ENCODE peak calls at places on chromosomes 12 and 14, in nine cellular contexts. One of them, this sample, is unnamed.

GRCh38 chr12:95942532-95943230 is at the start of gene CCDC38:
- DNase-seq in H9: peak
- DNase-seq in foreskin keratinocyte: peak
- DNase-seq in upper lobe of right lung: peak
- DNase-seq in uterus: peak
- DNase-seq in tibial artery: peak
- DNase-seq in brain microvascular endothelial cell: peak
- DNase-seq in A549: peak
- DNase-seq in CD8-positive, alpha-beta T cell: peak
- DNase-seq in this sample: peak

GRCh38 chr12:75774309-75775052 is 257.1 kb downstream of the PHLDA1 start:
- DNase-seq in brain microvascular endothelial cell: no peak
- DNase-seq in H9: no peak
- DNase-seq in tibial artery: no peak
- DNase-seq in upper lobe of right lung: no peak
- DNase-seq in A549: no peak
- DNase-seq in CD8-positive, alpha-beta T cell: no peak
- DNase-seq in uterus: no peak
- DNase-seq in foreskin keratinocyte: no peak
- DNase-seq in this sample: no peak

GRCh38 chr14:50619569-50620141 is 48.5 kb downstream of the SAV1 start:
- DNase-seq in A549: peak
- DNase-seq in uterus: no peak
- DNase-seq in tibial artery: no peak
- DNase-seq in H9: no peak
- DNase-seq in upper lobe of right lung: no peak
- DNase-seq in brain microvascular endothelial cell: peak
- DNase-seq in CD8-positive, alpha-beta T cell: no peak
- DNase-seq in foreskin keratinocyte: no peak
- DNase-seq in this sample: peak

GRCh38 chr14:70663707-70664179 is 22.0 kb downstream of the TTC9 start:
- DNase-seq in brain microvascular endothelial cell: no peak
- DNase-seq in foreskin keratinocyte: no peak
- DNase-seq in tibial artery: no peak
- DNase-seq in H9: no peak
- DNase-seq in CD8-positive, alpha-beta T cell: no peak
- DNase-seq in upper lobe of right lung: no peak
- DNase-seq in A549: no peak
- DNase-seq in uterus: no peak
- DNase-seq in this sample: no peak

GRCh38 chr12:106032141-106032925 is 106.4 kb downstream of the NUAK1 start:
- DNase-seq in CD8-positive, alpha-beta T cell: no peak
- DNase-seq in H9: no peak
- DNase-seq in foreskin keratinocyte: peak
- DNase-seq in A549: peak
- DNase-seq in upper lobe of right lung: no peak
- DNase-seq in uterus: no peak
- DNase-seq in tibial artery: no peak
- DNase-seq in brain microvascular endothelial cell: peak
- DNase-seq in this sample: peak

GRCh38 chr14:103123634-103124500 is 606 bp downstream of the TNFAIP2 start:
- DNase-seq in H9: peak
- DNase-seq in CD8-positive, alpha-beta T cell: no peak
- DNase-seq in upper lobe of right lung: no peak
- DNase-seq in brain microvascular endothelial cell: no peak
- DNase-seq in tibial artery: peak
- DNase-seq in A549: peak
- DNase-seq in foreskin keratinocyte: no peak
- DNase-seq in uterus: peak
- DNase-seq in this sample: no peak

GRCh38 chr12:124914392-124915248 is at the start of gene UBC:
- DNase-seq in tibial artery: peak
- DNase-seq in uterus: peak
- DNase-seq in brain microvascular endothelial cell: peak
- DNase-seq in CD8-positive, alpha-beta T cell: peak
- DNase-seq in foreskin keratinocyte: peak
- DNase-seq in upper lobe of right lung: peak
- DNase-seq in H9: peak
- DNase-seq in A549: peak
- DNase-seq in this sample: peak

GRCh38 chr12:80031229-80031628 is 68.1 kb upstream of the OTOGL start:
- DNase-seq in H9: no peak
- DNase-seq in foreskin keratinocyte: no peak
- DNase-seq in A549: no peak
- DNase-seq in upper lobe of right lung: no peak
- DNase-seq in uterus: no peak
- DNase-seq in tibial artery: no peak
- DNase-seq in CD8-positive, alpha-beta T cell: no peak
- DNase-seq in brain microvascular endothelial cell: no peak
- DNase-seq in this sample: no peak

GRCh38 chr12:98645572-98646067 is 530 bp downstream of the APAF1 start:
- DNase-seq in uterus: peak
- DNase-seq in upper lobe of right lung: no peak
- DNase-seq in H9: no peak
- DNase-seq in brain microvascular endothelial cell: no peak
- DNase-seq in foreskin keratinocyte: peak
- DNase-seq in A549: peak
- DNase-seq in tibial artery: no peak
- DNase-seq in CD8-positive, alpha-beta T cell: no peak
- DNase-seq in this sample: peak

GRCh38 chr12:95118138-95118787 is 44.8 kb upstream of the NR2C1 start:
- DNase-seq in foreskin keratinocyte: peak
- DNase-seq in CD8-positive, alpha-beta T cell: no peak
- DNase-seq in uterus: no peak
- DNase-seq in tibial artery: no peak
- DNase-seq in upper lobe of right lung: no peak
- DNase-seq in brain microvascular endothelial cell: peak
- DNase-seq in A549: peak
- DNase-seq in H9: no peak
- DNase-seq in this sample: peak

GRCh38 chr12:65232490-65233077 is 45.9 kb upstream of the MSRB3 start:
- DNase-seq in upper lobe of right lung: no peak
- DNase-seq in uterus: no peak
- DNase-seq in foreskin keratinocyte: no peak
- DNase-seq in H9: no peak
- DNase-seq in brain microvascular endothelial cell: no peak
- DNase-seq in tibial artery: no peak
- DNase-seq in A549: peak
- DNase-seq in CD8-positive, alpha-beta T cell: no peak
- DNase-seq in this sample: peak

GRCh38 chr12:31820832-31821231 is 92.0 kb upstream of the AMN1 start:
- DNase-seq in A549: no peak
- DNase-seq in upper lobe of right lung: no peak
- DNase-seq in H9: no peak
- DNase-seq in foreskin keratinocyte: no peak
- DNase-seq in uterus: no peak
- DNase-seq in tibial artery: no peak
- DNase-seq in brain microvascular endothelial cell: no peak
- DNase-seq in CD8-positive, alpha-beta T cell: no peak
- DNase-seq in this sample: no peak

GRCh38 chr12:114671664-114672476 is 12.1 kb downstream of the TBX3 start:
- DNase-seq in A549: no peak
- DNase-seq in brain microvascular endothelial cell: no peak
- DNase-seq in CD8-positive, alpha-beta T cell: no peak
- DNase-seq in H9: peak
- DNase-seq in tibial artery: no peak
- DNase-seq in uterus: peak
- DNase-seq in foreskin keratinocyte: no peak
- DNase-seq in upper lobe of right lung: no peak
- DNase-seq in this sample: no peak

DNA sequence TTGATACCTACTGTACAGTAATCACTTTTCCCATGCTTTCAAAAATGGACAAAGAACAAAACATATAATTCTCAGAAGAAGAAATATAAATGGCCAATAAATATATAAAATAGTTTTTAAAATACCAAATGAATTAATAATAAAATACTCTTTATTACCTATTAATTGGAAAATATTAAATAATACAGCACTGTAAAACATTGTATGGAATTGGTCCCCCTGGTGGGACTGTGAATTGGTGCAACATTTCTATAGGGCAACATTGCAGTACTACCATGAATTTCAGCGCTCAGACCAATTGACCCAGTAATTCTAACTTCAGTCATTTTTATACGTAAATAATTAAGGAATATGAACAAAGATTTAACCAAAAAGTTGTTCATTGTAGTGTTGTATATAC is 162.6 kb downstream of the PELI2 start:
- DNase-seq in upper lobe of right lung: no peak
- DNase-seq in H9: no peak
- DNase-seq in tibial artery: no peak
- DNase-seq in uterus: no peak
- DNase-seq in foreskin keratinocyte: no peak
- DNase-seq in brain microvascular endothelial cell: no peak
- DNase-seq in CD8-positive, alpha-beta T cell: no peak
- DNase-seq in A549: no peak
- DNase-seq in this sample: no peak
- TF ChIP-seq CTCF in upper lobe of right lung: no peak
- TF ChIP-seq CTCF in H9: peak
- TF ChIP-seq CTCF in tibial artery: no peak
- TF ChIP-seq CTCF in uterus: no peak
- TF ChIP-seq CTCF in foreskin keratinocyte: peak
- TF ChIP-seq CTCF in brain microvascular endothelial cell: peak
- TF ChIP-seq CTCF in CD8-positive, alpha-beta T cell: no peak
- TF ChIP-seq CTCF in A549: no peak
- TF ChIP-seq CTCF in this sample: no peak

GRCh38 chr12:55548756-55549155 is 646 bp upstream of the OR6C4 start:
- DNase-seq in upper lobe of right lung: no peak
- DNase-seq in A549: no peak
- DNase-seq in brain microvascular endothelial cell: no peak
- DNase-seq in H9: no peak
- DNase-seq in uterus: no peak
- DNase-seq in CD8-positive, alpha-beta T cell: no peak
- DNase-seq in tibial artery: no peak
- DNase-seq in foreskin keratinocyte: no peak
- DNase-seq in this sample: no peak
- H3K27ac ChIP-seq in upper lobe of right lung: no peak
- H3K27ac ChIP-seq in A549: no peak
- H3K27ac ChIP-seq in brain microvascular endothelial cell: no peak
- H3K27ac ChIP-seq in H9: no peak
- H3K27ac ChIP-seq in uterus: no peak
- H3K27ac ChIP-seq in CD8-positive, alpha-beta T cell: no peak
- H3K27ac ChIP-seq in tibial artery: no peak
- H3K27ac ChIP-seq in foreskin keratinocyte: no peak
- H3K27ac ChIP-seq in this sample: no peak

GRCh38 chr12:68878283-68878682 is 54.7 kb downstream of the CPM start:
- DNase-seq in A549: no peak
- DNase-seq in tibial artery: no peak
- DNase-seq in CD8-positive, alpha-beta T cell: no peak
- DNase-seq in uterus: no peak
- DNase-seq in foreskin keratinocyte: no peak
- DNase-seq in H9: no peak
- DNase-seq in upper lobe of right lung: no peak
- DNase-seq in brain microvascular endothelial cell: no peak
- DNase-seq in this sample: no peak
- TF ChIP-seq CTCF in A549: no peak
- TF ChIP-seq CTCF in tibial artery: no peak
- TF ChIP-seq CTCF in CD8-positive, alpha-beta T cell: no peak
- TF ChIP-seq CTCF in uterus: no peak
- TF ChIP-seq CTCF in foreskin keratinocyte: no peak
- TF ChIP-seq CTCF in H9: no peak
- TF ChIP-seq CTCF in upper lobe of right lung: no peak
- TF ChIP-seq CTCF in brain microvascular endothelial cell: no peak
- TF ChIP-seq CTCF in this sample: no peak

GRCh38 chr14:23544511-23545447 is 6.8 kb downstream of the ZFHX2 start:
- DNase-seq in tibial artery: no peak
- DNase-seq in foreskin keratinocyte: no peak
- DNase-seq in A549: no peak
- DNase-seq in upper lobe of right lung: no peak
- DNase-seq in brain microvascular endothelial cell: no peak
- DNase-seq in H9: peak
- DNase-seq in CD8-positive, alpha-beta T cell: no peak
- DNase-seq in uterus: no peak
- DNase-seq in this sample: no peak
- H3K27ac ChIP-seq in tibial artery: no peak
- H3K27ac ChIP-seq in foreskin keratinocyte: no peak
- H3K27ac ChIP-seq in A549: no peak
- H3K27ac ChIP-seq in upper lobe of right lung: no peak
- H3K27ac ChIP-seq in brain microvascular endothelial cell: no peak
- H3K27ac ChIP-seq in H9: peak
- H3K27ac ChIP-seq in CD8-positive, alpha-beta T cell: no peak
- H3K27ac ChIP-seq in uterus: no peak
- H3K27ac ChIP-seq in this sample: no peak

GRCh38 chr12:119835068-119835467 is 42.1 kb downstream of the CIT start:
- DNase-seq in CD8-positive, alpha-beta T cell: no peak
- DNase-seq in A549: peak
- DNase-seq in upper lobe of right lung: no peak
- DNase-seq in brain microvascular endothelial cell: no peak
- DNase-seq in tibial artery: no peak
- DNase-seq in uterus: no peak
- DNase-seq in foreskin keratinocyte: no peak
- DNase-seq in H9: peak
- DNase-seq in this sample: no peak
- TF ChIP-seq CTCF in CD8-positive, alpha-beta T cell: no peak
- TF ChIP-seq CTCF in A549: no peak
- TF ChIP-seq CTCF in upper lobe of right lung: no peak
- TF ChIP-seq CTCF in brain microvascular endothelial cell: peak
- TF ChIP-seq CTCF in tibial artery: no peak
- TF ChIP-seq CTCF in uterus: no peak
- TF ChIP-seq CTCF in foreskin keratinocyte: peak
- TF ChIP-seq CTCF in H9: peak
- TF ChIP-seq CTCF in this sample: no peak

DNA sequence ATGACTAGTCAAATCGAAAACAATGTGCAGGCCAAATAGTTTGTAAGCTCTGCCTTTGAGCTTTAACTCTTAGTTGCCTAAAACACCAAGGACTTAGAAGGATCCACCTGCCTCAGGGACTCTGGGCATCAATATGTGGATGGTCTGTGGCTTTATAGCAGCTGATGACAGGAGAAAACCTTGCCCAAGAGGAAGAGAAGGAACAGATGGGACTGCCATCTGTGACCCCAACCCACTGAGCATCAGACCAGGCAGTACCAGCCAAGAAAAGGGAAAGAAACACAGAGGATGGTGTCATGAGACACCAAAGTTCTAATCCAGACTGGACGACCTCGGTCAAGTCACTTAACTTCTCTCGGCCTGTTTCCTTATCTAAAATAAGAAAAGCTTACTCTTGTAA is 12.7 kb downstream of the TGFB3 start:
- DNase-seq in uterus: no peak
- DNase-seq in CD8-positive, alpha-beta T cell: no peak
- DNase-seq in tibial artery: no peak
- DNase-seq in H9: no peak
- DNase-seq in A549: no peak
- DNase-seq in upper lobe of right lung: no peak
- DNase-seq in foreskin keratinocyte: no peak
- DNase-seq in brain microvascular endothelial cell: no peak
- DNase-seq in this sample: no peak
- H3K27ac ChIP-seq in uterus: peak
- H3K27ac ChIP-seq in CD8-positive, alpha-beta T cell: no peak
- H3K27ac ChIP-seq in tibial artery: peak
- H3K27ac ChIP-seq in H9: no peak
- H3K27ac ChIP-seq in A549: no peak
- H3K27ac ChIP-seq in upper lobe of right lung: no peak
- H3K27ac ChIP-seq in foreskin keratinocyte: no peak
- H3K27ac ChIP-seq in brain microvascular endothelial cell: no peak
- H3K27ac ChIP-seq in this sample: no peak

This sample was measured in RWPE1.